ENCODE peak calls at places on chromosomes 7 and 10, in four cellular contexts. B is HCT116, Z is K562, X is HepG2. R is an unnamed sample.
A peak's percentile ranks its signal among the peaks of the same experiment; 100 is the strongest.

GRCh38 chr7:117112640-117113039 is 159.3 kb downstream of the ST7 start:
- DNase-seq in B (no peak), Z (no peak), X (no peak), R (no peak)

GRCh38 chr10:33735463-33735862 is 401.0 kb upstream of the NRP1 start:
- DNase-seq in B (no peak), Z (no peak), X (no peak), R (no peak)

GRCh38 chr10:129193148-129193547 is 273.9 kb upstream of the MGMT start:
- DNase-seq in B (no peak), Z (no peak), X (no peak), R (no peak)

GRCh38 chr10:21950566-21950965 is 53.0 kb downstream of the DNAJC1 start:
- DNase-seq in B (no peak), Z (no peak), X (no peak), R (no peak)

GRCh38 chr10:88243847-88244730 is 339.0 kb downstream of the RNLS start:
- DNase-seq in B (no peak), Z (no peak), X (no peak), R (no peak)

GRCh38 chr10:120782336-120782735 is 68.8 kb upstream of the WDR11 start:
- DNase-seq in B (no peak), Z (no peak), X (no peak), R (no peak)

GRCh38 chr7:68407460-68407859 is 1190.8 kb upstream of the AUTS2 start:
- DNase-seq in B (no peak), Z (peak; percentile 26), X (no peak), R (no peak)

GRCh38 chr7:22248111-22248809 is 108.7 kb downstream of the RAPGEF5 start:
- DNase-seq in B (no peak), Z (no peak), X (no peak), R (no peak)

GRCh38 chr10:21159669-21160068 is 262.6 kb upstream of the NEBL start:
- DNase-seq in B (no peak), Z (no peak), X (no peak), R (no peak)

GRCh38 chr7:99990417-99990816 is 14.6 kb upstream of the AZGP1 start:
- DNase-seq in B (no peak), Z (no peak), X (no peak), R (no peak)

GRCh38 chr10:112208292-112208691 is 24.7 kb upstream of the GPAM start:
- DNase-seq in B (no peak), Z (no peak), X (no peak), R (no peak)

GRCh38 chr7:103859699-103860098 is 129.8 kb downstream of the RELN start:
- DNase-seq in B (no peak), Z (no peak), X (no peak), R (no peak)

GRCh38 chr10:86261470-86261869 is 105.1 kb downstream of the GRID1 start:
- DNase-seq in B (no peak), Z (no peak), X (no peak), R (no peak)

GRCh38 chr7:128672927-128673517 is 930 bp downstream of the GARIN1A start:
- DNase-seq in B (peak; percentile 12), Z (peak; percentile 42), X (no peak), R (no peak)

GRCh38 chr7:1752771-1753562 is 82.9 kb downstream of the ELFN1 start:
- DNase-seq in B (no peak), Z (no peak), X (no peak), R (no peak)
- TF ChIP-seq TCF7L2 in B (no peak), Z (no peak), X (no peak), R (no peak)

GRCh38 chr7:115613836-115614235 is 416.7 kb downstream of the TFEC start:
- DNase-seq in B (no peak), Z (no peak), X (no peak), R (no peak)
- TF ChIP-seq TCF7L2 in B (no peak), Z (no peak), X (no peak), R (no peak)

DNA sequence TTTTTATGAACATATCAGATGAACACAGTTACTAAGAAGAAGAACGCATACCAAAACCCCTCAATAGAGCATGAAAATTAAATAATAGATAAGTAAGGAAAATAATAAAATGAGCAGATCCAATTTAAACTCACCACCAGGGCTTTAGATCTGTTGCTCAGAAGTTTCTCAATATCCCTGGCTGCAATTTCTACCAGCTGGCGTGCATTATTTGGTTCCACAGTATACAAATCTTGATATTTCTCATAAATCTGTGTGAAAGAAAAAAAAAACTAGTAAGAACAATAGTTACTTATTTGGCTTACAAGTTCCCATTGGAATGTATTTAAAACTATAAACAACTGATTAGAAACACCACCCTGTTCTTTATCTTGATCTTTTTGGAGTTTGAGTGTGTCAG is 108.6 kb downstream of the CACNA2D1 start:
- DNase-seq in B (no peak), Z (no peak), X (no peak), R (no peak)
- TF ChIP-seq TCF7L2 in B (no peak), Z (no peak), X (no peak), R (no peak)

GRCh38 chr7:28498636-28499035 is 86.3 kb downstream of the CREB5 start:
- DNase-seq in B (no peak), Z (no peak), X (no peak), R (no peak)
- TF ChIP-seq TCF7L2 in B (no peak), Z (no peak), X (no peak), R (no peak)

GRCh38 chr10:71088054-71088453 is 124.3 kb upstream of the UNC5B start:
- DNase-seq in B (no peak), Z (no peak), X (no peak), R (no peak)
- TF ChIP-seq TCF7L2 in B (no peak), Z (no peak), X (no peak), R (no peak)

GRCh38 chr7:6615853-6616555 is 594 bp downstream of the ZNF853 start:
- DNase-seq in B (no peak), Z (no peak), X (peak; percentile 24), R (no peak)
- TF ChIP-seq TCF7L2 in B (no peak), Z (no peak), X (no peak), R (no peak)

GRCh38 chr7:35657125-35657524 is 37.8 kb downstream of the HERPUD2 start:
- DNase-seq in B (no peak), Z (no peak), X (no peak), R (no peak)
- TF ChIP-seq TCF7L2 in B (no peak), Z (no peak), X (no peak), R (no peak)

DNA sequence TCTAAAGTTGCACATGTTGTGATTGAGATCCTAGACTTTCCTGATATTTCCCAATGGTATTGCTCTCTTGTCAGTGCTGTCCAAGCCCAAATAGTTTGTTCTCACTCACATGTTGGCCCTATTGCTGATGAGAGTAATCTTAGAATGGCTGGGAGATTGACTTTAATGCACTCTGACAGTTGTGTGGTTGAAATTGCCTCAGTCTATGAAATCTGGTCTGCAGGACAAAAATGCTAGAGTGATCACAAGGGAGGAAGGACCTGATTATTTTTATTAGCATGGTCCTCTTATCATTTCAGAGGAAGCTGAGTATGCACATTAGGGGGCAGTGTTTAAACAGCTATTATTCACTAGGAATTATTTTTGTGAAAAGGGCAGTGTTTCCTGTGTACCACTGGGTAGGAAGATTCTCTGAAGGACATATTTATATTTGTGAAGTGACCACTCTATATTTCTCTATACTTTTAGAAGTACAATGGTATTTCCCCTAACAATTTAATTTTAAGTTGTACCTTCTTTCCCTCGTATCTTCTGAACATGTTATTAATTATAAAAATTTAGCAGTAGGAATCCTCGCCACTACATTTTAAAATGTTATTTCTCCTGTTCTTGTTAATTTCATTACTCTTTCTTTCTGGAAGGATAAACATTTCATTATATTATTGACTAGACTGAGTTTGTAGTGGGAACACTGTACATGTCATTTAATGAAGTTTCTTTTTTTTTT is 64.4 kb downstream of the SUGCT start:
- DNase-seq in B (no peak), Z (no peak), X (no peak), R (no peak)
- TF ChIP-seq TCF7L2 in B (no peak), Z (no peak), X (no peak), R (no peak)

GRCh38 chr7:479948-480499 is 39.6 kb downstream of the PDGFA start:
- DNase-seq in B (no peak), Z (peak; percentile 38), X (no peak), R (no peak)
- TF ChIP-seq TCF7L2 in B (no peak), Z (no peak), X (no peak), R (no peak)